ENCODE peak calls at places on chromosome 14, in nine cellular contexts. I is activated CD4-positive, alpha-beta T cell treated with anti-CD3 and anti-CD28 coated beads for 36 hours; J is aorta; N is posterior cingulate gyrus; R is heart left ventricle; P is AG09309; K is activated naive CD4-positive, alpha-beta T cell treated with Interleukin-2 at 50 U/mL for 16 hours; Y is GDM1; D is uterus. L is an unnamed sample.

GRCh38 chr14:54446201-54446693 is 5.1 kb upstream of the CNIH1 start:
- DNase-seq in D (peak; percentile 94), Y (no peak), P (no peak), I (no peak), J (no peak), N (peak; percentile 92), R (no peak), K (no peak), L (no peak)

GRCh38 chr14:92513966-92514843 is 624 bp downstream of the RIN3 start:
- DNase-seq in P (no peak), J (peak; percentile 64), I (peak; percentile 60), D (no peak), N (peak; percentile 69), Y (no peak), R (no peak), K (peak; percentile 35), L (no peak)

GRCh38 chr14:73283592-73284379 is 46.5 kb downstream of the PAPLN start:
- DNase-seq in N (no peak), R (no peak), K (no peak), D (no peak), P (no peak), I (no peak), J (no peak), Y (no peak), L (no peak)

GRCh38 chr14:41586237-41586636 is 20.4 kb upstream of the LRFN5 start:
- DNase-seq in D (no peak), R (no peak), K (no peak), Y (no peak), J (no peak), P (no peak), N (no peak), I (no peak), L (no peak)

GRCh38 chr14:94343238-94343637 is 20.1 kb upstream of the SERPINA6 start:
- DNase-seq in I (no peak), K (no peak), J (no peak), P (no peak), D (no peak), N (no peak), R (no peak), Y (no peak), L (no peak)

GRCh38 chr14:29925106-29925722 is 2.4 kb downstream of the PRKD1 start:
- DNase-seq in P (no peak), D (no peak), I (no peak), J (no peak), R (no peak), N (no peak), Y (no peak), K (no peak), L (no peak)

GRCh38 chr14:90556050-90556477 is 159.2 kb downstream of the CALM1 start:
- DNase-seq in P (no peak), N (peak; percentile 78), Y (no peak), D (no peak), I (no peak), K (no peak), J (peak; percentile 39), R (peak; percentile 67), L (no peak)

GRCh38 chr14:76761198-76761848 is at the start of gene VASH1:
- DNase-seq in I (peak; percentile 78), P (peak; percentile 13), R (peak; percentile 74), Y (peak; percentile 66), N (peak; percentile 96), K (peak; percentile 66), J (peak; percentile 83), D (no peak), L (peak; percentile 52)

GRCh38 chr14:64755661-64756265 is 51.5 kb downstream of the PLEKHG3 start:
- DNase-seq in P (no peak), I (peak; percentile 73), D (no peak), R (peak; percentile 18), N (no peak), J (no peak), Y (no peak), K (peak; percentile 84), L (no peak)

GRCh38 chr14:52325126-52325525 is 11.0 kb downstream of the PTGER2 start:
- DNase-seq in I (peak; percentile 45), P (no peak), D (no peak), N (no peak), K (peak; percentile 43), J (no peak), Y (peak; percentile 10), R (no peak), L (no peak)

GRCh38 chr14:21015312-21015711 is 9.5 kb downstream of the NDRG2 start:
- DNase-seq in D (no peak), I (no peak), N (no peak), J (no peak), K (no peak), R (no peak), P (no peak), Y (no peak), L (no peak)

GRCh38 chr14:52455291-52456088 is 96.8 kb downstream of the TXNDC16 start:
- DNase-seq in D (no peak), R (no peak), I (no peak), P (peak; percentile 58), K (no peak), J (no peak), N (no peak), Y (no peak), L (no peak)

GRCh38 chr14:44453433-44454171 is 53.5 kb downstream of the FSCB start:
- DNase-seq in J (no peak), I (no peak), P (no peak), Y (no peak), N (no peak), R (no peak), K (no peak), D (no peak), L (peak; percentile 37)

GRCh38 chr14:61459229-61459628 is 137.8 kb downstream of the PRKCH start:
- DNase-seq in I (no peak), Y (no peak), J (no peak), P (no peak), R (no peak), N (no peak), K (no peak), D (no peak), L (no peak)

GRCh38 chr14:24262821-24263733 is at the start of gene TGM1:
- DNase-seq in J (no peak), K (no peak), I (no peak), N (peak; percentile 50), R (no peak), D (no peak), P (no peak), Y (no peak), L (no peak)

GRCh38 chr14:58272589-58273372 is 25.6 kb upstream of the ARID4A start:
- DNase-seq in I (no peak), D (no peak), Y (no peak), K (no peak), N (no peak), R (peak; percentile 43), P (no peak), J (no peak), L (no peak)

GRCh38 chr14:30143617-30144016 is 216.0 kb upstream of the PRKD1 start:
- DNase-seq in I (no peak), Y (no peak), P (no peak), D (no peak), N (no peak), R (no peak), K (no peak), J (no peak), L (no peak)

GRCh38 chr14:100440207-100440631 is 117.1 kb downstream of the SLC25A47 start:
- DNase-seq in P (no peak), D (peak; percentile 79), R (peak; percentile 67), Y (no peak), N (peak; percentile 95), I (peak; percentile 68), J (peak; percentile 67), K (no peak), L (no peak)

GRCh38 chr14:57486767-57487379 is 6.8 kb downstream of the CCDC198 start:
- DNase-seq in D (no peak), J (no peak), P (no peak), I (no peak), Y (no peak), R (no peak), N (no peak), K (no peak), L (peak; percentile 9)

GRCh38 chr14:77302926-77303325 is 17.8 kb downstream of the POMT2 start:
- DNase-seq in J (no peak), D (no peak), I (peak; percentile 78), R (no peak), Y (no peak), K (peak; percentile 43), N (no peak), P (no peak), L (no peak)

GRCh38 chr14:64671591-64671990 is 32.6 kb upstream of the PLEKHG3 start:
- DNase-seq in N (no peak), I (no peak), J (no peak), K (no peak), D (no peak), Y (peak; percentile 63), R (no peak), P (no peak), L (peak; percentile 35)

GRCh38 chr14:73007835-73008234 is 19.1 kb downstream of the ZFYVE1 start:
- DNase-seq in Y (no peak), D (no peak), J (no peak), R (no peak), P (no peak), K (no peak), I (no peak), N (no peak), L (no peak)

GRCh38 chr14:64654072-64654899 is 49.9 kb upstream of the PLEKHG3 start:
- DNase-seq in P (peak; percentile 81), R (no peak), D (no peak), N (no peak), J (no peak), Y (peak; percentile 84), K (no peak), I (no peak), L (no peak)

GRCh38 chr14:72535485-72535884 is 358.4 kb downstream of the DPF3 start:
- DNase-seq in J (no peak), D (no peak), I (no peak), N (no peak), R (no peak), P (no peak), K (no peak), Y (peak; percentile 42), L (no peak)

GRCh38 chr14:94143711-94144110 is 14.3 kb upstream of the IFI27L2 start:
- DNase-seq in N (no peak), Y (no peak), J (no peak), I (no peak), K (no peak), P (no peak), R (no peak), D (no peak), L (no peak)

GRCh38 chr14:59360923-59361794 is 104.0 kb downstream of the GPR135 start:
- DNase-seq in J (no peak), R (peak; percentile 92), N (peak; percentile 83), P (peak; percentile 16), D (peak; percentile 85), Y (peak; percentile 5), I (no peak), K (no peak), L (no peak)

GRCh38 chr14:44895716-44896115 is 66.0 kb downstream of the KLHL28 start:
- DNase-seq in K (no peak), J (no peak), Y (no peak), R (no peak), P (peak; percentile 50), N (no peak), D (no peak), I (no peak), L (no peak)

GRCh38 chr14:57371013-57371412 is 19.4 kb upstream of the NAA30 start:
- DNase-seq in Y (no peak), K (no peak), R (no peak), J (no peak), N (no peak), I (no peak), D (no peak), P (no peak), L (no peak)

GRCh38 chr14:22884721-22885523 is 1.9 kb downstream of the REM2 start:
- DNase-seq in N (no peak), J (no peak), R (no peak), D (no peak), K (no peak), I (no peak), P (no peak), Y (no peak), L (no peak)

GRCh38 chr14:79584679-79585078 is 626.6 kb downstream of the DIO2 start:
- DNase-seq in R (no peak), P (peak; percentile 71), D (no peak), Y (no peak), K (no peak), I (no peak), N (no peak), J (no peak), L (no peak)

GRCh38 chr14:77709412-77709811 is 1.5 kb downstream of the SLIRP start:
- DNase-seq in K (no peak), J (no peak), D (no peak), P (no peak), Y (no peak), N (no peak), R (no peak), I (no peak), L (no peak)